ENCODE peak calls at places on chromosomes 2 and 18, in four cellular contexts. One of them, this sample, is unnamed.

GRCh38 chr2:153477096-153477555 is 1.4 kb downstream of the RPRM start:
- DNase-seq in fibroblast of lung: no peak
- DNase-seq in GM23248: peak; percentile 12
- DNase-seq in neural progenitor cell: peak; percentile 51
- DNase-seq in this sample: no peak

GRCh38 chr2:241202268-241202585 is 13.8 kb downstream of the ANO7 start:
- DNase-seq in neural progenitor cell: no peak
- DNase-seq in GM23248: no peak
- DNase-seq in fibroblast of lung: no peak
- DNase-seq in this sample: no peak

GRCh38 chr2:72915907-72916742 is 1.2 kb upstream of the EMX1 start:
- DNase-seq in neural progenitor cell: peak; percentile 94
- DNase-seq in GM23248: peak; percentile 54
- DNase-seq in fibroblast of lung: peak; percentile 34
- DNase-seq in this sample: no peak

GRCh38 chr2:55163895-55164509 is 68.1 kb downstream of the CLHC1 start:
- DNase-seq in neural progenitor cell: no peak
- DNase-seq in fibroblast of lung: peak; percentile 32
- DNase-seq in GM23248: peak; percentile 24
- DNase-seq in this sample: no peak

GRCh38 chr2:71536311-71536710 is 83.0 kb downstream of the DYSF start:
- DNase-seq in neural progenitor cell: no peak
- DNase-seq in GM23248: peak; percentile 82
- DNase-seq in fibroblast of lung: no peak
- DNase-seq in this sample: no peak

GRCh38 chr2:121804340-121804739 is 48.9 kb downstream of the TSN start:
- DNase-seq in GM23248: no peak
- DNase-seq in neural progenitor cell: no peak
- DNase-seq in fibroblast of lung: peak; percentile 56
- DNase-seq in this sample: no peak

GRCh38 chr2:138676654-138677053 is 103.5 kb downstream of the NXPH2 start:
- DNase-seq in GM23248: no peak
- DNase-seq in neural progenitor cell: no peak
- DNase-seq in fibroblast of lung: no peak
- DNase-seq in this sample: no peak

GRCh38 chr2:27446057-27446456 is 3.9 kb downstream of the KRTCAP3 start:
- DNase-seq in neural progenitor cell: no peak
- DNase-seq in GM23248: no peak
- DNase-seq in fibroblast of lung: no peak
- DNase-seq in this sample: no peak

GRCh38 chr18:22698711-22699110 is 234.4 kb upstream of the RBBP8 start:
- DNase-seq in fibroblast of lung: no peak
- DNase-seq in GM23248: no peak
- DNase-seq in neural progenitor cell: no peak
- DNase-seq in this sample: no peak

GRCh38 chr2:49044680-49045079 is 109.6 kb downstream of the FSHR start:
- DNase-seq in neural progenitor cell: peak; percentile 75
- DNase-seq in GM23248: no peak
- DNase-seq in fibroblast of lung: no peak
- DNase-seq in this sample: no peak

GRCh38 chr2:78532762-78533399 is 492.6 kb upstream of the REG3G start:
- DNase-seq in fibroblast of lung: no peak
- DNase-seq in neural progenitor cell: peak; percentile 19
- DNase-seq in GM23248: no peak
- DNase-seq in this sample: no peak

GRCh38 chr18:33355756-33356155 is 84.8 kb downstream of the CCDC178 start:
- DNase-seq in fibroblast of lung: no peak
- DNase-seq in GM23248: no peak
- DNase-seq in neural progenitor cell: no peak
- DNase-seq in this sample: no peak

GRCh38 chr2:37656512-37657423 is 14.7 kb downstream of the CDC42EP3 start:
- DNase-seq in neural progenitor cell: peak; percentile 77
- DNase-seq in fibroblast of lung: peak; percentile 45
- DNase-seq in GM23248: no peak
- DNase-seq in this sample: no peak

GRCh38 chr2:140892429-140892828 is 1238.4 kb downstream of the LRP1B start:
- DNase-seq in GM23248: no peak
- DNase-seq in neural progenitor cell: no peak
- DNase-seq in fibroblast of lung: peak; percentile 13
- DNase-seq in this sample: no peak

GRCh38 chr2:117858892-117859531 is 44.5 kb downstream of the DDX18 start:
- DNase-seq in neural progenitor cell: peak; percentile 50
- DNase-seq in GM23248: peak; percentile 20
- DNase-seq in fibroblast of lung: no peak
- DNase-seq in this sample: no peak

GRCh38 chr2:199230091-199230490 is 227.6 kb downstream of the SATB2 start:
- DNase-seq in GM23248: peak; percentile 11
- DNase-seq in neural progenitor cell: no peak
- DNase-seq in fibroblast of lung: peak; percentile 49
- DNase-seq in this sample: no peak

GRCh38 chr2:161416294-161416632 is at the start of gene TBR1:
- DNase-seq in GM23248: peak; percentile 43
- DNase-seq in fibroblast of lung: no peak
- DNase-seq in neural progenitor cell: no peak
- DNase-seq in this sample: no peak

GRCh38 chr2:149926149-149926548 is 338.6 kb upstream of the MMADHC start:
- DNase-seq in fibroblast of lung: no peak
- DNase-seq in GM23248: no peak
- DNase-seq in neural progenitor cell: no peak
- DNase-seq in this sample: no peak

GRCh38 chr2:220513573-220514288 is 886.3 kb downstream of the SLC4A3 start:
- DNase-seq in GM23248: peak; percentile 61
- DNase-seq in neural progenitor cell: no peak
- DNase-seq in fibroblast of lung: peak; percentile 35
- DNase-seq in this sample: no peak

GRCh38 chr2:33059452-33060156 is 112.9 kb downstream of the LTBP1 start:
- DNase-seq in fibroblast of lung: peak; percentile 43
- DNase-seq in GM23248: peak; percentile 19
- DNase-seq in neural progenitor cell: peak; percentile 25
- DNase-seq in this sample: no peak

GRCh38 chr2:63993871-63994270 is 25.4 kb downstream of the VPS54 start:
- DNase-seq in neural progenitor cell: no peak
- DNase-seq in fibroblast of lung: peak; percentile 48
- DNase-seq in GM23248: no peak
- DNase-seq in this sample: no peak
- H3K9me3 ChIP-seq in neural progenitor cell: peaks cover 19% of the 10 kb centered on the region
- H3K9me3 ChIP-seq in fibroblast of lung: no peaks in the 10 kb centered on the region
- H3K9me3 ChIP-seq in GM23248: no peaks in the 10 kb centered on the region
- H3K9me3 ChIP-seq in this sample: no peaks in the 10 kb centered on the region

DNA sequence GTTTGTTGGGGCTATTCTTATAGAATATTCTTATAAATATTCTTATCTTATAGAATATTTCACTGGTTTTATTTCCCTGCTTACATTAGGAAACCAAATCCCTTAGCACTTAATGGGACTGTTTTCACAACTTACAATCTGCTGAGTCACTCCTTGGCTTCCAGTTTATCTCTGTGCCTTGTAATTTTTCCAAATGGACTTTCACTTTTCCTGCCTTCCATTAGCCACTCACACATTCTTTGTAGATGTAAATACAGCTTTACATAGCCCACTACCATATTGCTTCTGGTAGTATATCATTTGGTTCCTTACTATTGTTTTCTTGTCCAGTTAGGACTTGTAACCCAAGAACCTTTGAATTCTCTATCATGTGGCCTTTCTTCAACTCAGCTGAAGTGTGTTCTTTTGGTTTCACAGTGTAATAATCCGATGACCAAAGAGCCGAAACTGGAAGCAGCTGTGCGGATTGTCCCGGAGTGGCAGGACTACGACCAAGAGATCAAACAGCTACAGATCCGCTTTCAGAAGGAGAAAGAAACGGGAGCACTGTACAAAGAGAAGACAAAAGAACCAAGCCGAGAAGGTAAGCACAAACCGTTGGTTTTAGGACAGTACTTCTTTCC is 96.1 kb downstream of the UGGT1 start:
- DNase-seq in neural progenitor cell: peak; percentile 7
- DNase-seq in GM23248: peak; percentile 66
- DNase-seq in fibroblast of lung: peak; percentile 81
- DNase-seq in this sample: no peak
- H3K9ac ChIP-seq in neural progenitor cell: no peak overlapping the region
- H3K9ac ChIP-seq in GM23248: no peak overlapping the region
- H3K9ac ChIP-seq in fibroblast of lung: no peak overlapping the region
- H3K9ac ChIP-seq in this sample: no peak overlapping the region

GRCh38 chr2:100321881-100322820 is at the start of gene LONRF2:
- DNase-seq in fibroblast of lung: peak; percentile 38
- DNase-seq in GM23248: peak; percentile 40
- DNase-seq in neural progenitor cell: peak; percentile 67
- DNase-seq in this sample: no peak

GRCh38 chr2:100321181-100321880 is 970 bp downstream of the LONRF2 start:
- DNase-seq in GM23248: peak; percentile 44
- DNase-seq in fibroblast of lung: peak; percentile 68
- DNase-seq in neural progenitor cell: peak; percentile 80
- DNase-seq in this sample: no peak

GRCh38 chr2:100317634-100318033 is 4.7 kb downstream of the LONRF2 start:
- DNase-seq in neural progenitor cell: peak; percentile 13
- DNase-seq in fibroblast of lung: no peak
- DNase-seq in GM23248: peak; percentile 13
- DNase-seq in this sample: no peak

GRCh38 chr2:100320547-100321180 is 1.6 kb downstream of the LONRF2 start:
- DNase-seq in neural progenitor cell: no peak
- DNase-seq in GM23248: no peak
- DNase-seq in fibroblast of lung: no peak
- DNase-seq in this sample: no peak
- TF ChIP-seq EZH2 in neural progenitor cell: no peak
- TF ChIP-seq EZH2 in GM23248: no peak
- TF ChIP-seq EZH2 in fibroblast of lung: no peak
- TF ChIP-seq EZH2 in this sample: no peak

DNA sequence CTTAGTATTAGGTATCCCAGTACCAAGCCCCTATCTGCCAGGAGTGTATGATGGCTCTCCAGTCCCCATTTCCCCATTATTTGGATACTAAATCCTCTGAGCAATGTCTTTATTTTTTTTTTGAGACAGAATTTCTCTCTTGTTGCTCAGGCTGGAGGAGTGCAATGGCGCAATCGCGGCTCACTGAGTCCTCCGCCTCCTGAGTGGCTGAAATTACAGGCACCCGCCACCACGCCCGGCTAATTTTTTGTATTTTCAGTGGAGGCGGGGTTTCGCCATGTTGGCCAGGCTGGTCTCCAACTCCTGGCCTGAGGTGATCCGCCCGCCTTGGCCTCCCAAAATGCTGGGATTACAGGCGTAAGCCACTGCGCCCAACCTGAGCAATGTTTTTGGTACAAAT is 3.6 kb upstream of the PHLPP1 start:
- DNase-seq in GM23248: no peak
- DNase-seq in neural progenitor cell: no peak
- DNase-seq in fibroblast of lung: no peak
- DNase-seq in this sample: no peak
- H3K9me3 ChIP-seq in GM23248: no peaks in the 10 kb centered on the region
- H3K9me3 ChIP-seq in neural progenitor cell: no peaks in the 10 kb centered on the region
- H3K9me3 ChIP-seq in fibroblast of lung: no peaks in the 10 kb centered on the region
- H3K9me3 ChIP-seq in this sample: no peaks in the 10 kb centered on the region

GRCh38 chr2:219252900-219253752 is at the start of gene TUBA4B:
- DNase-seq in fibroblast of lung: peak; percentile 50
- DNase-seq in GM23248: peak; percentile 70
- DNase-seq in neural progenitor cell: peak; percentile 56
- DNase-seq in this sample: no peak
- H3K9ac ChIP-seq in fibroblast of lung: peak within 1 kb of the TSS; percentile 40
- H3K9ac ChIP-seq in GM23248: peak within 1 kb of the TSS; percentile 62
- H3K9ac ChIP-seq in neural progenitor cell: no peak within 1 kb of the TSS
- H3K9ac ChIP-seq in this sample: peak within 1 kb of the TSS; percentile 60

GRCh38 chr2:19355931-19356544 is 2.4 kb downstream of the OSR1 start:
- DNase-seq in GM23248: peak; percentile 51
- DNase-seq in neural progenitor cell: peak; percentile 32
- DNase-seq in fibroblast of lung: no peak
- DNase-seq in this sample: no peak

GRCh38 chr2:19355416-19355821 is 3.0 kb downstream of the OSR1 start:
- DNase-seq in neural progenitor cell: no peak
- DNase-seq in GM23248: peak; percentile 82
- DNase-seq in fibroblast of lung: no peak
- DNase-seq in this sample: no peak

GRCh38 chr2:19357383-19358241 is 811 bp downstream of the OSR1 start:
- DNase-seq in neural progenitor cell: peak; percentile 47
- DNase-seq in fibroblast of lung: peak; percentile 20
- DNase-seq in GM23248: peak; percentile 68
- DNase-seq in this sample: no peak

GRCh38 chr2:19358242-19359020 is at the start of gene OSR1:
- DNase-seq in fibroblast of lung: peak; percentile 53
- DNase-seq in GM23248: peak; percentile 88
- DNase-seq in neural progenitor cell: peak; percentile 93
- DNase-seq in this sample: no peak

GRCh38 chr2:19356545-19357382 is 1.7 kb downstream of the OSR1 start:
- DNase-seq in fibroblast of lung: no peak
- DNase-seq in GM23248: peak; percentile 56
- DNase-seq in neural progenitor cell: peak; percentile 67
- DNase-seq in this sample: no peak
- TF ChIP-seq EZH2 in fibroblast of lung: no peak
- TF ChIP-seq EZH2 in GM23248: peak; percentile 53
- TF ChIP-seq EZH2 in neural progenitor cell: peak; percentile 97
- TF ChIP-seq EZH2 in this sample: no peak

DNA sequence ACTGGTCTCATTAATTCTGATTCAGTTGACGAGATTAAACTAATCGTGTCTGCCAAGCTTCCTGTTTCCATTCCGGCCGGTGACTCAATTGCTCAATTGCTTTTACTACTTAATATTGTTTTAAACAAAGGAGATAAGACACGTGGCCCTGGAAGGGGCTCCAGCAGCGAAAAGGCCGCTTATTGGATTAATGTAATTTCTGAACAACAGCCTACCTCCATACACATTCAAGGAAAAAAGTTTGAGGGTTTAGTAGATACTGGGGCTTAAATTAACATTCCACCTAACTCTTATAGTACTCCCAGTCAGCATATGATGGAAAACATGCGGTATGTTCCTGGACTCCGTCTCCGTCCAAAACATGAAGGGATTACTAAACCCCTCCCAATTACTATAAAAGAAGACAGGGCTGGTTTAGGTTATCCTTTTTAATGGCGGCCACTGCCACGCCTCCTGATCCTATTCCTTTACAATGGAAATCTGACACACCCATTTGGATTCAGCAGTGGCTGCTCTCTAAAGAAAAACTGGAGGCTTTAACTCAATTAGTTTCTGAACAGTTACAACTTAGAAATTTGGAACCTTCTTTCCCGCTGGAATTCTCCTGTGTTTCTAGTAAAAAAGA is 27.1 kb downstream of the VPS54 start:
- DNase-seq in GM23248: no peak
- DNase-seq in neural progenitor cell: peak; percentile 29
- DNase-seq in fibroblast of lung: no peak
- DNase-seq in this sample: no peak
- H3K9me3 ChIP-seq in GM23248: no peaks in the 10 kb centered on the region
- H3K9me3 ChIP-seq in neural progenitor cell: peaks cover 3% of the 10 kb centered on the region
- H3K9me3 ChIP-seq in fibroblast of lung: no peaks in the 10 kb centered on the region
- H3K9me3 ChIP-seq in this sample: no peaks in the 10 kb centered on the region

DNA sequence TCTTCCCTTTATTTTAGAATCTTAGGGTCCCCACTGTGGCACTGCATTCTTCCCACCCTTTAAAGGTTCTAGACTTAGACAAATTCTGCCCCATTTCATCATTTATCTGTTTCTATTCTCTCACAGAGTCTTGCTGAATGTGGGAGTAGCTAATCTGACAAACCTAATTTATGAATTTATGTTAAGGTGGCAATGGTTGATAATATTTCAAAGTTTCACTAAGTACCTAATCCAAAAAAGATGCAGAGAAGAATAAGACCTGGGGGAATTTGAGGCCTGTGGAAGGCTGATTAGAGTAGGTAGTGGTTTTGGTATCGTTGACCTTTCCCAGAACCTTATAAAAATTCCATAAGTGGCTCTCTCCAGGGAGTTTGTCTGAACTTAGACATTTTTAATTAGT is 18.0 kb downstream of the KCNE4 start:
- DNase-seq in fibroblast of lung: no peak
- DNase-seq in GM23248: no peak
- DNase-seq in neural progenitor cell: no peak
- DNase-seq in this sample: no peak
- H3K9ac ChIP-seq in fibroblast of lung: no peak overlapping the region
- H3K9ac ChIP-seq in GM23248: no peak overlapping the region
- H3K9ac ChIP-seq in neural progenitor cell: no peak overlapping the region
- H3K9ac ChIP-seq in this sample: no peak overlapping the region

GRCh38 chr18:21242141-21243040 is at the start of gene GREB1L:
- DNase-seq in GM23248: peak; percentile 90
- DNase-seq in neural progenitor cell: peak; percentile 93
- DNase-seq in fibroblast of lung: peak; percentile 69
- DNase-seq in this sample: no peak
- TF ChIP-seq EZH2 in GM23248: no peak
- TF ChIP-seq EZH2 in neural progenitor cell: no peak
- TF ChIP-seq EZH2 in fibroblast of lung: no peak
- TF ChIP-seq EZH2 in this sample: no peak

This sample was measured in SK-N-MC.